ENCODE peak calls at places on chromosomes 4 and X, in nine cellular contexts. Q is dorsolateral prefrontal cortex, Z is AG04450, P is GM23338, F is hepatocyte, V is esophagus muscularis mucosa, K is PC-3, N is colonic mucosa, G is OCI-LY7. Y is an unnamed sample.

GRCh38 chr4:69759189-69759604 is 1.2 kb downstream of the SULT1B1 start:
- DNase-seq in Z (no peak), F (peak), P (no peak), V (no peak), K (no peak), G (no peak), N (peak), Q (no peak), Y (no peak)

GRCh38 chr4:171676555-171677215 is 136.5 kb upstream of the GALNTL6 start:
- DNase-seq in K (no peak), N (no peak), G (peak), V (no peak), Z (no peak), P (no peak), Q (no peak), F (no peak), Y (no peak)

GRCh38 chrX:120334603-120335002 is 23.3 kb upstream of the TMEM255A start:
- DNase-seq in V (no peak), N (no peak), K (no peak), Q (no peak), Z (no peak), G (no peak), P (no peak), F (no peak), Y (no peak)

GRCh38 chr4:113762851-113763172 is 1.3 kb upstream of the CAMK2D start:
- DNase-seq in F (no peak), N (no peak), Z (no peak), Q (no peak), V (no peak), G (no peak), K (no peak), P (no peak), Y (no peak)

GRCh38 chrX:129938081-129938480 is 32.1 kb downstream of the UTP14A start:
- DNase-seq in K (no peak), Z (no peak), Q (no peak), G (no peak), N (no peak), F (no peak), P (peak), V (no peak), Y (no peak)

GRCh38 chrX:153378607-153379006 is 22.5 kb downstream of the PNMA6E start:
- DNase-seq in Q (no peak), P (no peak), G (no peak), K (no peak), Z (no peak), F (no peak), N (no peak), V (no peak), Y (no peak)

GRCh38 chrX:68710870-68711576 is 63.6 kb downstream of the STARD8 start:
- DNase-seq in K (peak), G (peak), F (peak), N (no peak), Q (no peak), Z (no peak), P (peak), V (no peak), Y (peak)

GRCh38 chr4:155799106-155799793 is 40.4 kb downstream of the GUCY1B1 start:
- DNase-seq in F (no peak), P (no peak), Q (no peak), G (no peak), V (no peak), Z (no peak), K (no peak), N (no peak), Y (no peak)

GRCh38 chr4:92677805-92678204 is 374.0 kb downstream of the GRID2 start:
- DNase-seq in K (peak), Z (no peak), Q (no peak), F (no peak), V (no peak), G (no peak), N (no peak), P (no peak), Y (no peak)

GRCh38 chr4:18691431-18692200 is 670.1 kb upstream of the LCORL start:
- DNase-seq in V (no peak), Q (no peak), K (no peak), P (peak), G (peak), F (peak), N (no peak), Z (no peak), Y (no peak)

GRCh38 chr4:113869743-113870375 is 108.3 kb upstream of the CAMK2D start:
- DNase-seq in V (no peak), N (no peak), F (peak), K (peak), G (peak), Q (no peak), Z (no peak), P (no peak), Y (peak)

GRCh38 chrX:110082156-110082555 is 79.2 kb downstream of the TMEM164 start:
- DNase-seq in P (no peak), V (no peak), K (peak), Z (peak), G (no peak), N (no peak), F (no peak), Q (no peak), Y (peak)

GRCh38 chr4:98747659-98748091 is 89.3 kb upstream of the TSPAN5 start:
- DNase-seq in K (no peak), G (no peak), Q (no peak), V (no peak), N (peak), P (peak), Z (no peak), F (peak), Y (no peak)

GRCh38 chrX:8730812-8731578 is 942 bp downstream of the ANOS1 start:
- DNase-seq in Z (no peak), F (peak), G (no peak), P (peak), Q (no peak), V (no peak), N (no peak), K (peak), Y (no peak)

GRCh38 chrX:101931494-101932248 is at the start of gene ZMAT1:
- DNase-seq in N (peak), Z (no peak), P (peak), F (peak), K (peak), Q (peak), G (no peak), V (peak), Y (peak)

GRCh38 chr4:186693159-186693815 is 30.4 kb downstream of the FAT1 start:
- DNase-seq in V (no peak), Z (peak), K (peak), G (no peak), F (no peak), N (peak), Q (no peak), P (no peak), Y (no peak)

GRCh38 chr4:109730294-109731051 is 603 bp upstream of the PLA2G12A start:
- DNase-seq in V (no peak), Q (peak), K (peak), P (peak), G (no peak), F (peak), Z (peak), N (peak), Y (peak)

GRCh38 chrX:23634181-23634580 is 33.1 kb upstream of the PRDX4 start:
- DNase-seq in K (peak), F (no peak), P (no peak), N (no peak), Z (no peak), V (no peak), G (no peak), Q (no peak), Y (peak)

GRCh38 chr4:82489987-82490386 is 59.6 kb downstream of the ENOPH1 start:
- DNase-seq in V (peak), P (no peak), G (no peak), N (no peak), F (no peak), Q (no peak), Z (no peak), K (no peak), Y (no peak)

GRCh38 chr4:11338990-11339782 is 89.5 kb downstream of the HS3ST1 start:
- DNase-seq in V (peak), P (no peak), K (no peak), F (no peak), Z (no peak), G (no peak), N (no peak), Q (no peak), Y (no peak)

GRCh38 chr4:84948056-84948455 is 18.4 kb downstream of the WDFY3 start:
- DNase-seq in N (no peak), K (no peak), P (no peak), V (no peak), Z (no peak), G (no peak), F (no peak), Q (no peak), Y (peak)

GRCh38 chr4:113146876-113147358 is 97.5 kb downstream of the ANK2 start:
- DNase-seq in P (no peak), Q (no peak), Z (no peak), G (no peak), N (no peak), V (no peak), K (no peak), F (peak), Y (peak)

GRCh38 chr4:88706574-88706973 is 8.9 kb upstream of the NAP1L5 start:
- DNase-seq in Z (peak), P (peak), G (no peak), K (peak), Q (no peak), N (no peak), F (peak), V (no peak), Y (peak)

GRCh38 chr4:126748736-126749135 is 884.0 kb upstream of the INTU start:
- DNase-seq in F (no peak), V (no peak), G (no peak), N (no peak), P (no peak), K (no peak), Q (no peak), Z (no peak), Y (no peak)

GRCh38 chr4:55447826-55448225 is 52.1 kb downstream of the TMEM165 start:
- DNase-seq in K (peak), Q (no peak), N (no peak), V (no peak), Z (no peak), G (no peak), F (no peak), P (no peak), Y (peak)

GRCh38 chr4:176547005-176547404 is 227.2 kb downstream of the SPCS3 start:
- DNase-seq in F (no peak), G (no peak), V (no peak), Z (peak), Q (no peak), K (no peak), N (no peak), P (no peak), Y (peak)

GRCh38 chr4:61427818-61428495 is 227.8 kb downstream of the ADGRL3 start:
- DNase-seq in G (no peak), Q (no peak), Z (no peak), K (peak), V (no peak), N (no peak), P (no peak), F (no peak), Y (peak)

GRCh38 chrX:3295731-3296130 is 50.7 kb downstream of the MXRA5 start:
- DNase-seq in F (no peak), P (peak), K (peak), G (peak), V (no peak), Q (no peak), Z (no peak), N (peak), Y (peak)

GRCh38 chrX:71111851-71112468 is 583 bp upstream of the IL2RG start:
- DNase-seq in G (peak), F (no peak), K (no peak), V (no peak), Q (no peak), P (no peak), N (no peak), Z (no peak), Y (no peak)

GRCh38 chrX:1480082-1480785 is 27.5 kb upstream of the ASMTL start:
- DNase-seq in P (no peak), Q (no peak), F (no peak), K (peak), Z (no peak), V (peak), G (no peak), N (no peak), Y (no peak)

GRCh38 chr4:28105271-28105859 is 1244.7 kb downstream of the STIM2 start:
- DNase-seq in Q (no peak), Z (no peak), N (no peak), K (no peak), V (no peak), P (no peak), G (no peak), F (no peak), Y (no peak)

GRCh38 chr4:157287445-157287844 is 66.9 kb downstream of the GRIA2 start:
- DNase-seq in K (no peak), F (no peak), V (no peak), Q (no peak), G (no peak), P (no peak), N (no peak), Z (no peak), Y (no peak)

GRCh38 chr4:185534850-185535761 is at the start of gene PDLIM3:
- DNase-seq in K (no peak), V (no peak), Z (no peak), N (peak), Q (peak), F (peak), P (peak), G (no peak), Y (peak)

GRCh38 chrX:81120270-81120935 is 81.3 kb downstream of the HMGN5 start:
- DNase-seq in P (no peak), Z (no peak), G (peak), V (no peak), K (no peak), F (no peak), Q (no peak), N (peak), Y (no peak)

GRCh38 chr4:139761461-139761860 is 95.8 kb downstream of the MGST2 start:
- DNase-seq in K (peak), F (no peak), P (peak), N (no peak), Z (no peak), Q (no peak), G (peak), V (no peak), Y (no peak)
- TF ChIP-seq CTCF in K (peak), F (peak), P (peak), N (no peak), Z (peak), Q (no peak), G (peak), V (no peak), Y (peak)

GRCh38 chr4:150794706-150795105 is 212.8 kb downstream of the MAB21L2 start:
- DNase-seq in V (no peak), Q (no peak), Z (no peak), K (no peak), G (no peak), P (no peak), F (no peak), N (no peak), Y (no peak)

GRCh38 chr4:150801833-150802232 is 213.3 kb downstream of the LRBA start:
- DNase-seq in Q (no peak), K (no peak), F (no peak), V (no peak), P (no peak), N (no peak), G (no peak), Z (no peak), Y (no peak)

DNA sequence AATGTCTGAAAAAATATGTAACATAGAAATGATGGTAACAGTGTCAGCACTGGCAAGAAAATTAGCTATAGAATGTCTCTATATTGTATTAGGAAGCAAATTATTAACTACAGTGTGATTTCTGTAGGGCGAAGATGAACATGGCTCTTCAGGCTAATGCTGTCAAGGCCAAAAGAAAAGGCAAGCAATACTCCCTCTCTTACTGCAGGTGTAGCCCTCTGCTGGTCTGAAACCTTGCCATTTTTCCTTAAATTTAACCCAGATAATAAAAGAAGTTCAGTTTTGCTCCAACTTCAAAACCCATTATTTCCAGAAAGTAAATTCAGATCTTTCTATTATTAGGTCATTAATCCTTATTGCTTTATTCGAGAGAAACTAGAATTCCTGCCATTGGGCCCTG is 215.9 kb downstream of the LRBA start:
- DNase-seq in V (no peak), K (peak), N (no peak), F (no peak), Z (no peak), P (peak), Q (no peak), G (no peak), Y (peak)
- TF ChIP-seq CTCF in V (no peak), K (peak), N (no peak), F (no peak), Z (peak), P (peak), Q (no peak), G (no peak), Y (peak)

GRCh38 chr4:128600410-128600809 is 209.1 kb upstream of the JADE1 start:
- DNase-seq in K (no peak), V (no peak), Z (no peak), N (no peak), F (peak), G (no peak), P (no peak), Q (peak), Y (peak)
- TF ChIP-seq CTCF in K (no peak), V (no peak), Z (no peak), N (no peak), F (no peak), G (no peak), P (no peak), Q (peak), Y (no peak)

GRCh38 chr4:115159141-115159540 is 45.7 kb upstream of the NDST4 start:
- DNase-seq in F (no peak), Q (no peak), P (no peak), N (no peak), K (no peak), Z (no peak), V (no peak), G (no peak), Y (no peak)

GRCh38 chr4:115152081-115152480 is 38.7 kb upstream of the NDST4 start:
- DNase-seq in V (no peak), Q (no peak), N (no peak), P (no peak), Z (no peak), F (no peak), G (no peak), K (no peak), Y (no peak)

GRCh38 chr4:115154826-115155225 is 41.4 kb upstream of the NDST4 start:
- DNase-seq in N (no peak), P (peak), Z (no peak), V (no peak), F (no peak), G (no peak), K (peak), Q (no peak), Y (no peak)
- TF ChIP-seq CTCF in N (no peak), P (peak), Z (no peak), V (no peak), F (peak), G (peak), K (no peak), Q (no peak), Y (no peak)